ENCODE peak calls at places on chromosomes 1 and 21, in five cellular contexts. F, R, A, L and J are unnamed samples. For H3K4me1, the result is how much of the 10 kb centered on the place peaks cover.

GRCh38 chr1:113675299-113675698 is 84.0 kb downstream of the PHTF1 start:
- DNase-seq in F (no peak), R (no peak), A (no peak), L (no peak), J (no peak)

GRCh38 chr1:21335750-21336168 is 45.5 kb upstream of the ECE1 start:
- DNase-seq in F (peak), R (no peak), A (peak), L (no peak), J (no peak)

GRCh38 chr1:25992689-25993146 is 5.1 kb downstream of the PAFAH2 start:
- DNase-seq in F (no peak), R (no peak), A (no peak), L (no peak), J (no peak)

GRCh38 chr1:157966034-157966671 is 27.3 kb upstream of the KIRREL1 start:
- DNase-seq in F (peak), R (no peak), A (peak), L (peak), J (peak)

GRCh38 chr1:203325004-203325417 is 19.7 kb downstream of the BTG2 start:
- DNase-seq in F (peak), R (peak), A (no peak), L (no peak), J (no peak)

GRCh38 chr1:98931134-98931835 is 73.4 kb downstream of the PLPPR5 start:
- DNase-seq in F (no peak), R (no peak), A (no peak), L (no peak), J (no peak)

GRCh38 chr1:16076003-16076870 is 2.8 kb upstream of the FAM131C start:
- DNase-seq in F (no peak), R (no peak), A (peak), L (peak), J (no peak)

GRCh38 chr1:62370594-62370993 is 51.4 kb upstream of the KANK4 start:
- DNase-seq in F (no peak), R (no peak), A (no peak), L (no peak), J (no peak)

GRCh38 chr1:169115891-169116585 is 9.5 kb downstream of the ATP1B1 start:
- DNase-seq in F (peak), R (no peak), A (peak), L (no peak), J (peak)

GRCh38 chr1:99645699-99646531 is at the start of gene PALMD:
- DNase-seq in F (peak), R (peak), A (no peak), L (no peak), J (no peak)

GRCh38 chr21:32334980-32335471 is 36.4 kb downstream of the MRAP start:
- DNase-seq in F (no peak), R (peak), A (no peak), L (no peak), J (no peak)

GRCh38 chr1:150235436-150235851 is 468 bp downstream of the ANP32E start:
- DNase-seq in F (peak), R (peak), A (no peak), L (no peak), J (no peak)

GRCh38 chr1:45016767-45017166 is 4.7 kb downstream of the UROD start:
- DNase-seq in F (no peak), R (no peak), A (no peak), L (no peak), J (no peak)

GRCh38 chr1:50279622-50280320 is 143.5 kb downstream of the DMRTA2 start:
- DNase-seq in F (no peak), R (peak), A (no peak), L (no peak), J (no peak)

DNA sequence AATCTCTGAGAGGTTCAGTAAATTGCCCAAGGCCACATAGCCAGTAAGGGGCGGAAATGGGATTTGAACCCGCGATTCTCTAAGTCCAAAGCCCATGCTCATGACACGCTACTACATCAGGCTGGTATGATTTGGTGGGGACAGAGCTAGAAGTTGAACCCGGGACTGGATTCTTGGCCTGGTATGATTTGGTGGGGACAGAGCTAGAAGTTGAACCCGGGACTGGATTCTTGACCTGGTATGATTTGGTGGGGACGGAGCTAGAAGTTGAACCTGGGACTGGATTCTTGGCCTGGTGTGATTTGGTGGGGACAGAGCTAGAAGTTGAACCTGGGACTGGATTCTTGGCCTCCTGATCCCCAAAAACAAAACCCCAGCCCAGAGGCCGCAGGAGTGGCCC is 23.0 kb downstream of the EPHB2 start:
- DNase-seq in F (no peak), R (no peak), A (no peak), L (no peak), J (no peak)
- H3K4me1 ChIP-seq in F (under half), R (under half), A (under half), L (under half), J (under half)

GRCh38 chr21:42903817-42904216 is 10.7 kb downstream of the NDUFV3 start:
- DNase-seq in F (no peak), R (no peak), A (no peak), L (no peak), J (no peak)

GRCh38 chr21:42905195-42905594 is 12.1 kb downstream of the NDUFV3 start:
- DNase-seq in F (no peak), R (no peak), A (no peak), L (no peak), J (no peak)

DNA sequence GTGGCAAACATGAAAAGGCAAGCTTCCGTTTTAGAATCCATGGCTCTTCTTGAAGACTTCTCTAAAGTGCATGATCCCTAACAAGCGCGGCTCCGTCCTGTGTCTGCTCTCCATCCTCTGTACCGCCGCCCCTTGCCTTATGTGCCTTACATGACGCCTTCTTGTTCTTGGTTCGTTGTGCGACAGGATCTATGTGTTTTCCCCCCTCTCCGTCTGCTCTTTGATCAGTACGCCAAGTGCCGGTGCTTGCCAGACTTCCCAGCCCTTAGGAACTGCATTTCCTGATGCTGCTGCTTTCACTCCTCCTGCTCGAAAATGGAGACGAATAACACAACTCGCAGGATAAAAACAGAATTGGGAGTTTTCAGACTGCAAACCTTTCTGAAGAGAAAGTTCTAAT is 13.1 kb downstream of the NDUFV3 start:
- DNase-seq in F (no peak), R (no peak), A (no peak), L (no peak), J (no peak)
- H3K4me1 ChIP-seq in F (under half), R (under half), A (under half), L (under half), J (under half)

GRCh38 chr1:237562247-237562823 is 328.4 kb downstream of the ZP4 start:
- DNase-seq in F (no peak), R (peak), A (no peak), L (peak), J (no peak)
- H3K4me1 ChIP-seq in F (under half), R (under half), A (under half), L (under half), J (under half)

GRCh38 chr1:167924102-167924501 is 10.2 kb upstream of the ADCY10 start:
- DNase-seq in F (no peak), R (no peak), A (no peak), L (no peak), J (no peak)

GRCh38 chr1:167928457-167928852 is 8.0 kb upstream of the DCAF6 start:
- DNase-seq in F (no peak), R (no peak), A (no peak), L (no peak), J (no peak)

GRCh38 chr1:167927075-167927754 is 9.3 kb upstream of the DCAF6 start:
- DNase-seq in F (no peak), R (no peak), A (no peak), L (no peak), J (no peak)

GRCh38 chr1:167924553-167925223 is 10.8 kb upstream of the ADCY10 start:
- DNase-seq in F (no peak), R (no peak), A (no peak), L (no peak), J (no peak)

DNA sequence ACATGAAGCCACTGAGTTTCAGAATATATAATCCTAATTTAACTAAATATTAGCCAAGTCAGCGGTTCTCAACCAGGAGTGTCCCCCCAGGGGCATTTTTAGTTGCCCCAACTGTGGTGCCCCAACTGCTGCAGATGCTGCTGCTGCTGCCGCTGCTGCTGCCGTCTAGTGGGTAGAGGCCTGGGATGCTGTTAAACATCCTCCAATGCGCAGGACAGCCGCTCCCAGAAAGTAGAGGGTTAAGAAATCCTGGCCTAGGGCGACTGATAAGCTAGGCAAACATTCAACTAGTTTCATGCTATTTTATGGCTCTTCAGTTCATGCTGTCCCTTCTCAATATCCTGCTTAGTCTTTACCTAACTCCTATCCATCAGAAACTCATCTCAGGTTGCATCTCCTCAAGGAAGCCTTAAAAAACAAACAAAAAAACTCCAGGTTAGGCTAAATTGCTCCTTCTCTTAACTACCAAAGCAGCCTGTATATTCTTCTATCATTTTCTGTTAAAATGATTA is 9.9 kb upstream of the DCAF6 start:
- DNase-seq in F (peak), R (peak), A (no peak), L (no peak), J (no peak)
- H3K4me1 ChIP-seq in F (under half), R (under half), A (under half), L (under half), J (under half)

DNA sequence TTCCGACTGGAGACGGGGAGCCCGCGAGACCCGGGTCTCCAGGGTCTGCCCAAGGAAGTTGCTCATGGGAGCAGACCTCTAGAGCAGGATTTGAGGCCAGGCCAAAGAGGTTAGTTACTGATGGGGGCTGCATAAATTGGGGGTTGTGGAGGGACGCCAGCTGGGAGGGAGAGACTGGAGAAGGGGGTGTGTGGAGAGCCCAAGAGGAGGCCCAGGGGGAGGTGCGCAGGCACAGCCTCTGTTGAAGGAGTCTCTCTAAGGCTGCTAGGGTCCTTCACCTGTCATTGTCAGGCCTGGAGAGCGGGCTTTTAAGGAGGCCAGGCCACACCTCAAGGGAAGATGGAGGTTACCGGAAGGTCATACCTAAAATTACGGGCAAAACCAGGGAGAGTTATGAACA is 363 bp downstream of the PLA2G5 start:
- DNase-seq in F (no peak), R (no peak), A (peak), L (no peak), J (no peak)
- H3K4me1 ChIP-seq in F (under half), R (under half), A (under half), L (under half), J (under half)

GRCh38 chr1:197919523-197920301 is 2.5 kb downstream of the LHX9 start:
- DNase-seq in F (no peak), R (peak), A (no peak), L (no peak), J (no peak)

GRCh38 chr1:197917553-197917812 is 311 bp downstream of the LHX9 start:
- DNase-seq in F (no peak), R (no peak), A (no peak), L (no peak), J (no peak)

GRCh38 chr1:197915797-197916686 is 1.1 kb upstream of the LHX9 start:
- DNase-seq in F (peak), R (peak), A (no peak), L (peak), J (peak)

GRCh38 chr1:197918815-197919522 is 1.8 kb downstream of the LHX9 start:
- DNase-seq in F (no peak), R (peak), A (no peak), L (no peak), J (no peak)

GRCh38 chr1:197917813-197918646 is 858 bp downstream of the LHX9 start:
- DNase-seq in F (no peak), R (peak), A (no peak), L (no peak), J (no peak)
- H3K4me1 ChIP-seq in F (under half), R (half or more), A (under half), L (under half), J (under half)

DNA sequence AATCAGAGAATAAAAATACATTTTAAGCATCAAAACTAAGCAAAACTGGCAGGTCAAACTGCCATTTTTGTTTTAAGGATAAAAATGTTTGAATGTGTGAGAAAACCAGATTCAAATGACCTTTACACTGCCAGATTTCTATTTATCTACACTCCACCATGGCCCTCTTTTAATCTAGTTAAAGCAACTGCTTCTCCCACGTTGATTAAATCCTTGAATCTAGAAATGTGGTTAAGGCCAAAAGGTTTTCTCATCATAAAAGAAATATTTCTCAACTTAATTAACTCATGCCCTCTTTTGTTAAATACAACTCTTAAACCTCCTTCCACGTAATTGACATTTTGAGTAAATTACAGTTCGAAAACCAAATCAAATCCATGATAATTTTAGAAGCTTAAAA is 15.0 kb downstream of the EGLN1 start:
- DNase-seq in F (no peak), R (no peak), A (no peak), L (no peak), J (no peak)
- H3K4me1 ChIP-seq in F (under half), R (under half), A (under half), L (under half), J (under half)